ENCODE peak calls at places on chromosome 15, in ten cellular contexts. W, T, A, O, P, I, Q, F, C and N are unnamed samples. For H3K4me1, the result is how much of the 10 kb centered on the place peaks cover.

GRCh38 chr15:42832577-42832976 is 88.0 kb downstream of the TTBK2 start:
- DNase-seq in W (peak), T (no peak), A (no peak), O (no peak), P (peak), I (peak), Q (no peak), F (no peak), C (no peak), N (no peak)

GRCh38 chr15:80310776-80311175 is 58.8 kb upstream of the CTXND1 start:
- DNase-seq in W (no peak), T (no peak), A (no peak), O (no peak), P (no peak), I (no peak), Q (no peak), F (no peak), C (no peak), N (no peak)

GRCh38 chr15:71291247-71291646 is 176.0 kb downstream of the THSD4 start:
- DNase-seq in W (no peak), T (no peak), A (no peak), O (no peak), P (no peak), I (no peak), Q (no peak), F (no peak), C (no peak), N (no peak)

GRCh38 chr15:98983333-98983732 is 24.3 kb downstream of the PGPEP1L start:
- DNase-seq in W (peak), T (no peak), A (no peak), O (no peak), P (peak), I (peak), Q (no peak), F (no peak), C (no peak), N (no peak)

GRCh38 chr15:28017423-28017924 is 81.6 kb downstream of the OCA2 start:
- DNase-seq in W (no peak), T (no peak), A (no peak), O (peak), P (peak), I (no peak), Q (no peak), F (no peak), C (no peak), N (no peak)

GRCh38 chr15:88657326-88658069 is 18.7 kb downstream of the ISG20 start:
- DNase-seq in W (peak), T (peak), A (no peak), O (peak), P (peak), I (peak), Q (no peak), F (no peak), C (no peak), N (peak)

GRCh38 chr15:34716111-34716510 is 38.7 kb downstream of the GJD2 start:
- DNase-seq in W (no peak), T (no peak), A (no peak), O (no peak), P (no peak), I (no peak), Q (no peak), F (no peak), C (peak), N (no peak)

GRCh38 chr15:98177950-98178848 is 217.7 kb downstream of the ARRDC4 start:
- DNase-seq in W (peak), T (peak), A (no peak), O (peak), P (peak), I (peak), Q (no peak), F (no peak), C (no peak), N (peak)

GRCh38 chr15:78130466-78131294 is 565 bp downstream of the CIB2 start:
- DNase-seq in W (no peak), T (peak), A (peak), O (no peak), P (peak), I (no peak), Q (peak), F (peak), C (no peak), N (peak)

GRCh38 chr15:89177633-89178306 is 43.6 kb downstream of the RLBP1 start:
- DNase-seq in W (peak), T (peak), A (peak), O (peak), P (peak), I (peak), Q (no peak), F (peak), C (peak), N (peak)

GRCh38 chr15:29668120-29668602 is 154.1 kb downstream of the TJP1 start:
- DNase-seq in W (peak), T (peak), A (no peak), O (peak), P (peak), I (peak), Q (peak), F (peak), C (peak), N (peak)

GRCh38 chr15:62739507-62739906 is 303.0 kb upstream of the TPM1 start:
- DNase-seq in W (no peak), T (no peak), A (no peak), O (peak), P (peak), I (peak), Q (no peak), F (no peak), C (no peak), N (no peak)

GRCh38 chr15:44798815-44799214 is 62.5 kb downstream of the TRIM69 start:
- DNase-seq in W (peak), T (no peak), A (no peak), O (no peak), P (peak), I (no peak), Q (no peak), F (no peak), C (no peak), N (no peak)

GRCh38 chr15:33125883-33126535 is 68.5 kb downstream of the FMN1 start:
- DNase-seq in W (no peak), T (no peak), A (no peak), O (peak), P (no peak), I (no peak), Q (no peak), F (no peak), C (no peak), N (no peak)

GRCh38 chr15:50964075-50964474 is 55.6 kb downstream of the AP4E1 start:
- DNase-seq in W (no peak), T (no peak), A (no peak), O (no peak), P (no peak), I (no peak), Q (no peak), F (no peak), C (no peak), N (no peak)

GRCh38 chr15:98817745-98818144 is 169.4 kb downstream of the IGF1R start:
- DNase-seq in W (no peak), T (peak), A (no peak), O (no peak), P (no peak), I (no peak), Q (no peak), F (no peak), C (no peak), N (no peak)

GRCh38 chr15:60620707-60621106 is 141.8 kb upstream of the ICE2 start:
- DNase-seq in W (peak), T (peak), A (no peak), O (peak), P (no peak), I (peak), Q (no peak), F (no peak), C (peak), N (no peak)

GRCh38 chr15:43280996-43281395 is 14.3 kb upstream of the TGM5 start:
- DNase-seq in W (no peak), T (no peak), A (no peak), O (no peak), P (no peak), I (no peak), Q (no peak), F (no peak), C (no peak), N (no peak)

GRCh38 chr15:90513448-90513847 is 16.3 kb upstream of the CRTC3 start:
- DNase-seq in W (no peak), T (no peak), A (no peak), O (peak), P (no peak), I (no peak), Q (no peak), F (no peak), C (no peak), N (peak)

GRCh38 chr15:85671156-85671555 is 123.6 kb downstream of the KLHL25 start:
- DNase-seq in W (no peak), T (no peak), A (no peak), O (no peak), P (no peak), I (peak), Q (no peak), F (no peak), C (no peak), N (no peak)

GRCh38 chr15:68553994-68554715 is 24.6 kb upstream of the CORO2B start:
- DNase-seq in W (peak), T (peak), A (peak), O (peak), P (peak), I (peak), Q (no peak), F (no peak), C (no peak), N (peak)

GRCh38 chr15:32029409-32029861 is 880 bp upstream of the CHRNA7 start:
- DNase-seq in W (peak), T (peak), A (no peak), O (peak), P (peak), I (no peak), Q (no peak), F (peak), C (no peak), N (peak)
- H3K4me3 ChIP-seq in W (peak), T (peak), A (peak), O (no peak), P (peak), I (no peak), Q (peak), F (peak), C (peak), N (peak)

GRCh38 chr15:69608661-69609060 is 156.0 kb downstream of the RPLP1 start:
- DNase-seq in W (no peak), T (peak), A (no peak), O (no peak), P (no peak), I (no peak), Q (no peak), F (no peak), C (no peak), N (peak)
- H3K4me1 ChIP-seq in W (under half), T (under half), A (under half), O (under half), P (under half), I (under half), Q (under half), F (under half), C (under half), N (under half)

GRCh38 chr15:70049701-70050445 is 47.8 kb downstream of the TLE3 start:
- DNase-seq in W (no peak), T (no peak), A (no peak), O (no peak), P (no peak), I (no peak), Q (no peak), F (peak), C (no peak), N (no peak)

GRCh38 chr15:70050970-70051369 is 46.7 kb downstream of the TLE3 start:
- DNase-seq in W (no peak), T (no peak), A (no peak), O (no peak), P (no peak), I (no peak), Q (no peak), F (no peak), C (no peak), N (no peak)

GRCh38 chr15:70051948-70052633 is 45.6 kb downstream of the TLE3 start:
- DNase-seq in W (no peak), T (no peak), A (no peak), O (no peak), P (no peak), I (no peak), Q (no peak), F (peak), C (no peak), N (no peak)

GRCh38 chr15:70049115-70049514 is 48.6 kb downstream of the TLE3 start:
- DNase-seq in W (no peak), T (no peak), A (no peak), O (no peak), P (no peak), I (no peak), Q (no peak), F (peak), C (no peak), N (no peak)

DNA sequence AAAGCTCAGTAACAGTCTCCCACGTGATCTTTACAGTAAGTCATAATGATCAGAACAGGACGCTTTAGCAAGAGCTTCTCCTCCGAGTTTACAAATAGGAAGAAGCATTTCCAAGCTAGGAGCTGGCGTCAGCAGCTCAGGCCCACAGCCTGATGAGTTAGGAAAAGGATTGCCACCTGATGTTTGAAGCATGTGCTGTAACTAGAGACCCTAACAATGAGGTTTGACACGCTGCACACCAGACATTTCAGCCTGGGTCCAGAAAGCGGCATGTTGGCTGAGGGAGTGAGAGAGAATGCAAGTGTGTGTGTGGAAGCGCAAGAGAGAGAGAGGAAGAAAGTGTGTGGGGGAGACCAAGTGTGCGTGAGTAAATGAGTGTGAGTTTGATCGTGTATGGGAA is 47.3 kb downstream of the TLE3 start:
- DNase-seq in W (no peak), T (no peak), A (no peak), O (no peak), P (no peak), I (no peak), Q (no peak), F (no peak), C (no peak), N (no peak)
- H3K4me3 ChIP-seq in W (no peak), T (no peak), A (no peak), O (no peak), P (no peak), I (no peak), Q (no peak), F (no peak), C (no peak), N (no peak)

GRCh38 chr15:81312790-81313543 is 11.0 kb downstream of the STARD5 start:
- DNase-seq in W (peak), T (no peak), A (peak), O (peak), P (peak), I (peak), Q (no peak), F (peak), C (peak), N (no peak)
- H3K4me1 ChIP-seq in W (under half), T (under half), A (under half), O (under half), P (under half), I (under half), Q (under half), F (under half), C (under half), N (under half)

DNA sequence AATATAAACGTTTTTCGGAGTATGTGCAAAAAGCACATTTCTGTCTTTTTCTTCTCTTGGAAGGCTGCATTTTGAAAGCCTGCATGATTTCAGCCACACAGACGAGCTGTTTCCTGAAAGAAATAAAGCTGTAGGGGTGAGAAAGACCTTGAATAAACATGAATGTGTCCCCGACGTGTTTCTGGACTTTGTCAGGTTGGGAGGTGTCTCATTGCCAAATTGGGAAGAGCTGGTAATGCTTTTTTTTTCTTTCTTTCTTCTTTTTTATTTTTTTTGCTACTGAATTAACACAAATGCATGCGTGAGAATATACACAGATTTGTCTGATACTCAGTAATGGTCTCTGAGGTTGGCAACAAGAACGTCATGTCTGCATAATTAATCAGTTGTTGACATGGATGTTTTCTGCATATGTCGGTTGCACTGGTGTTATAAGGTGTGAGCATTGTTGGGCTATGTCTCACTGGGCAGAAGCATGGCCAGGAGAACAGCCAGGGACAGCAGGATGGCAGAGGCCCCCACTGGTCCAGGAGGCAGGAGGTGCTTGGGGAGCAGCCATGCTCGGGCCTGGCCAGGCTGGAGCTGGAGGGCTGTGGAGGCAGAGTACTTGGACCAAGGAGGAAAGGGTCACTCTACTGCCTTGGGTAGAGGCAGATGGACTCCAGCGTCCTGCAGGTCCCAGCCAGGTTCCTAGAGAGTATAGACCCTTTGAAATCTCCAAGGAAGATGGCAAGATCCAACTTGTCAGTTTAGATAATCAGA is 39.1 kb downstream of the ADAMTSL3 start:
- DNase-seq in W (peak), T (peak), A (no peak), O (no peak), P (no peak), I (peak), Q (no peak), F (no peak), C (no peak), N (no peak)
- H3K4me3 ChIP-seq in W (no peak), T (no peak), A (no peak), O (no peak), P (no peak), I (no peak), Q (no peak), F (no peak), C (no peak), N (no peak)